ENCODE peak calls at places on chromosome 14, in seven cellular contexts. P, Y, I, X, F, T and V are unnamed samples.

GRCh38 chr14:31172084-31172483 is 35.5 kb downstream of the HECTD1 start:
- DNase-seq in T (no peak), I (no peak), Y (no peak), P (no peak), X (no peak), F (no peak), V (peak; percentile 29)

GRCh38 chr14:64459737-64460136 is 5.6 kb upstream of the AKAP5 start:
- DNase-seq in Y (no peak), X (no peak), T (no peak), I (no peak), F (no peak), P (no peak), V (no peak)

GRCh38 chr14:33465952-33466700 is 484.7 kb downstream of the EGLN3 start:
- DNase-seq in I (no peak), F (no peak), T (no peak), P (no peak), X (no peak), Y (peak; percentile 49), V (peak; percentile 14)

GRCh38 chr14:76346391-76347160 is 29.4 kb upstream of the ESRRB start:
- DNase-seq in I (no peak), X (no peak), T (no peak), P (no peak), Y (no peak), F (no peak), V (no peak)

GRCh38 chr14:50060871-50061663 is 55.3 kb downstream of the VCPKMT start:
- DNase-seq in F (no peak), T (peak; percentile 82), I (peak; percentile 73), P (peak; percentile 39), Y (peak; percentile 99), X (no peak), V (peak; percentile 94)

GRCh38 chr14:93765032-93765626 is 23.2 kb downstream of the PRIMA1 start:
- DNase-seq in P (no peak), I (no peak), F (no peak), T (no peak), Y (no peak), X (no peak), V (no peak)

GRCh38 chr14:33914676-33915516 is 36.0 kb downstream of the EGLN3 start:
- DNase-seq in Y (peak; percentile 68), F (no peak), I (no peak), T (no peak), X (no peak), P (no peak), V (peak; percentile 84)

GRCh38 chr14:106879241-106879640 is 1352.9 kb downstream of the TMEM121 start:
- DNase-seq in T (no peak), X (peak; percentile 90), Y (peak; percentile 48), I (peak; percentile 88), P (peak; percentile 46), F (peak; percentile 79), V (peak; percentile 27)

GRCh38 chr14:56998728-56999127 is 188.4 kb upstream of the OTX2 start:
- DNase-seq in F (no peak), T (no peak), P (no peak), X (no peak), I (no peak), Y (no peak), V (no peak)

GRCh38 chr14:38078393-38078792 is 129.3 kb upstream of the SSTR1 start:
- DNase-seq in F (no peak), P (no peak), Y (no peak), T (no peak), X (peak; percentile 44), I (no peak), V (no peak)

GRCh38 chr14:100155881-100156645 is 3.4 kb downstream of the DEGS2 start:
- DNase-seq in Y (no peak), I (no peak), X (no peak), F (no peak), T (no peak), P (no peak), V (no peak)

GRCh38 chr14:93982684-93983007 is 6.3 kb upstream of the ASB2 start:
- DNase-seq in P (no peak), F (no peak), X (no peak), T (no peak), I (no peak), Y (no peak), V (no peak)

GRCh38 chr14:103543140-103543539 is 14.1 kb downstream of the TRMT61A start:
- DNase-seq in T (no peak), X (no peak), P (peak; percentile 16), Y (no peak), I (no peak), F (peak; percentile 65), V (no peak)

GRCh38 chr14:103545219-103545914 is 16.4 kb downstream of the TRMT61A start:
- DNase-seq in F (peak; percentile 69), Y (no peak), X (no peak), P (peak; percentile 18), T (no peak), I (no peak), V (no peak)

GRCh38 chr14:103543721-103544626 is 15.0 kb downstream of the TRMT61A start:
- DNase-seq in P (peak; percentile 64), I (no peak), F (peak; percentile 78), X (no peak), Y (no peak), T (no peak), V (peak; percentile 54)

GRCh38 chr14:103545915-103546650 is 16.4 kb downstream of the BAG5 start:
- DNase-seq in Y (no peak), X (no peak), I (no peak), P (peak; percentile 21), F (peak; percentile 72), T (no peak), V (no peak)

GRCh38 chr14:103544627-103545218 is 15.7 kb downstream of the TRMT61A start:
- DNase-seq in I (no peak), Y (no peak), X (no peak), F (no peak), T (no peak), P (no peak), V (no peak)
- H3K27ac ChIP-seq in I (no peak overlapping the region), Y (no peak overlapping the region), X (no peak overlapping the region), F (no peak overlapping the region), T (no peak overlapping the region), P (no peak overlapping the region), V (no peak overlapping the region)

GRCh38 chr14:20456971-20457370 is 1.9 kb downstream of the APEX1 start:
- DNase-seq in X (no peak), I (peak; percentile 86), Y (no peak), F (no peak), P (no peak), T (no peak), V (no peak)

GRCh38 chr14:20458031-20458789 is 3.0 kb downstream of the PIP4P1 start:
- DNase-seq in F (no peak), T (no peak), Y (no peak), I (peak; percentile 38), P (no peak), X (no peak), V (no peak)

GRCh38 chr14:20455355-20456300 is 602 bp downstream of the APEX1 start:
- DNase-seq in Y (peak; percentile 86), I (peak; percentile 74), X (peak; percentile 97), P (no peak), F (no peak), T (no peak), V (peak; percentile 93)

GRCh38 chr14:20461230-20462141 is at the start of gene PIP4P1:
- DNase-seq in I (peak; percentile 100), Y (peak; percentile 100), P (peak; percentile 99), T (peak; percentile 99), X (peak; percentile 100), F (peak; percentile 99), V (peak; percentile 100)

GRCh38 chr14:20460458-20461229 is 590 bp downstream of the PIP4P1 start:
- DNase-seq in T (no peak), Y (peak; percentile 24), X (peak; percentile 80), F (no peak), I (peak; percentile 17), P (no peak), V (peak; percentile 20)
- H3K4me3 ChIP-seq in T (peak overlapping the region; percentile 95), Y (peak overlapping the region; percentile 73), X (peak overlapping the region; percentile 81), F (peak overlapping the region; percentile 85), I (peak overlapping the region; percentile 90), P (peak overlapping the region; percentile 92), V (peak overlapping the region; percentile 88)

GRCh38 chr14:103501921-103502669 is 20.5 kb downstream of the CKB start:
- DNase-seq in F (no peak), P (no peak), T (no peak), Y (peak; percentile 35), I (no peak), X (no peak), V (no peak)

GRCh38 chr14:103501041-103501870 is 21.4 kb downstream of the CKB start:
- DNase-seq in T (no peak), Y (no peak), F (no peak), X (no peak), I (no peak), P (no peak), V (no peak)

GRCh38 chr14:103502877-103503276 is 19.8 kb downstream of the CKB start:
- DNase-seq in F (no peak), P (no peak), Y (no peak), T (no peak), I (no peak), X (no peak), V (no peak)

GRCh38 chr14:103499709-103500108 is 22.9 kb downstream of the CKB start:
- DNase-seq in T (no peak), X (peak; percentile 48), P (no peak), I (no peak), F (no peak), Y (no peak), V (no peak)

GRCh38 chr14:103500148-103500990 is 22.3 kb downstream of the CKB start:
- DNase-seq in P (peak; percentile 90), T (peak; percentile 72), Y (peak; percentile 60), X (peak; percentile 95), F (peak; percentile 95), I (peak; percentile 68), V (peak; percentile 94)
- H3K27ac ChIP-seq in P (no peak overlapping the region), T (peak overlapping the region; percentile 38), Y (no peak overlapping the region), X (no peak overlapping the region), F (no peak overlapping the region), I (no peak overlapping the region), V (peak overlapping the region; percentile 39)

GRCh38 chr14:91843437-91843836 is 23.9 kb downstream of the TC2N start:
- DNase-seq in X (no peak), Y (no peak), T (no peak), I (no peak), F (no peak), P (no peak), V (no peak)

GRCh38 chr14:91835920-91836843 is 31.2 kb downstream of the TC2N start:
- DNase-seq in F (peak; percentile 92), I (no peak), T (no peak), Y (peak; percentile 84), P (peak; percentile 71), X (no peak), V (peak; percentile 20)

GRCh38 chr14:91837076-91837475 is 30.3 kb downstream of the TC2N start:
- DNase-seq in Y (no peak), T (no peak), F (no peak), P (no peak), X (no peak), I (no peak), V (no peak)

GRCh38 chr14:91841065-91841464 is 26.3 kb downstream of the TC2N start:
- DNase-seq in P (no peak), Y (no peak), X (no peak), I (no peak), F (no peak), T (no peak), V (peak; percentile 49)

DNA sequence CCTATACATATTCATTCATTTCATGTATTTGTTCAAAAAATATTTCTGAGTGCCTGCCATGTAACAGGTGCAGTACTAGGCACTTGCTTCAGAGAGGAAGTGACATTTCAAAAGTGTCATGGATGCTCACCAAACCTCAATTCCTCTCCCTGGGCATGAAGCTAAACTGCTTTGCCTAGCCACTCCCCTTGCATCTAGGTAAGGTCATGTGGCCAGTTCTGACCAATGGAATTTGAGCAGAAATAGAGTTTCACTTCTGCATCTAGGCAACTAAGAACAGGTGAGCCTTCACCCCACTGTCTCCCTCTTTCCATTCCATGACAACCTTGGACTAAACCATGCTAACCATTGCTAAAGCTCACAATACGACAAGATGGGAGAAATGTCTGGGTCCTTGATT is 27.6 kb downstream of the TC2N start:
- DNase-seq in Y (no peak), T (no peak), I (no peak), P (no peak), X (peak; percentile 65), F (no peak), V (no peak)
- H3K4me3 ChIP-seq in Y (no peak overlapping the region), T (peak overlapping the region; percentile 66), I (no peak overlapping the region), P (no peak overlapping the region), X (no peak overlapping the region), F (no peak overlapping the region), V (no peak overlapping the region)